ENCODE peak calls at places on chromosomes 7 and 10, in five cellular contexts. I, B, A, G and X are unnamed samples.

GRCh38 chr7:137006293-137006692 is 137.8 kb downstream of the CHRM2 start:
- DNase-seq in I (no peak), B (no peak), A (no peak), G (no peak), X (no peak)

GRCh38 chr10:71547841-71548493 is 151.2 kb downstream of the CDH23 start:
- DNase-seq in B (no peak), A (no peak), G (peak; percentile 76), I (peak; percentile 83), X (no peak)

GRCh38 chr10:131178956-131179355 is 132.6 kb downstream of the TCERG1L start:
- DNase-seq in G (no peak), A (no peak), B (no peak), I (no peak), X (no peak)

GRCh38 chr10:126919426-126919825 is 14.2 kb downstream of the DOCK1 start:
- DNase-seq in B (peak; percentile 72), I (no peak), A (no peak), G (no peak), X (no peak)

GRCh38 chr10:106894675-106895074 is 269.8 kb downstream of the SORCS1 start:
- DNase-seq in A (no peak), G (no peak), I (no peak), B (no peak), X (no peak)

GRCh38 chr10:114328876-114329275 is 75.4 kb downstream of the AFAP1L2 start:
- DNase-seq in I (peak; percentile 67), A (no peak), B (no peak), G (no peak), X (no peak)

GRCh38 chr10:35379226-35380137 is 43.2 kb downstream of the CCNY start:
- DNase-seq in B (no peak), A (peak; percentile 87), I (peak; percentile 54), G (no peak), X (no peak)

GRCh38 chr7:106504620-106505019 is 156.3 kb downstream of the CCDC71L start:
- DNase-seq in I (no peak), A (no peak), G (no peak), B (no peak), X (no peak)

GRCh38 chr7:98867271-98867701 is 2.5 kb downstream of the TMEM130 start:
- DNase-seq in I (no peak), B (peak; percentile 53), G (peak; percentile 28), A (peak; percentile 25), X (no peak)

GRCh38 chr10:84095821-84096497 is 43.4 kb upstream of the GHITM start:
- DNase-seq in G (no peak), I (peak; percentile 59), A (peak; percentile 83), B (no peak), X (no peak)

GRCh38 chr10:43048301-43049051 is 28.4 kb upstream of the RET start:
- DNase-seq in G (peak; percentile 10), A (no peak), I (no peak), B (peak; percentile 68), X (no peak)

GRCh38 chr10:120112809-120113208 is 220.3 kb downstream of the SEC23IP start:
- DNase-seq in G (no peak), I (no peak), B (no peak), A (no peak), X (no peak)

GRCh38 chr7:47377741-47378140 is 204.2 kb downstream of the TNS3 start:
- DNase-seq in G (no peak), B (no peak), A (no peak), I (no peak), X (no peak)

GRCh38 chr7:103866919-103867318 is 122.5 kb downstream of the RELN start:
- DNase-seq in A (no peak), G (no peak), I (no peak), B (no peak), X (no peak)

GRCh38 chr7:102728-103127 is 89.6 kb upstream of the FAM20C start:
- DNase-seq in I (no peak), G (no peak), B (no peak), A (no peak), X (no peak)